ENCODE peak calls at places on chromosomes 12 and 14, in four cellular contexts. S, V, J and D are unnamed samples.

GRCh38 chr12:131944601-131945251 is 5.0 kb upstream of the EP400 start:
- DNase-seq in V (no peak), S (no peak), J (no peak), D (no peak)

GRCh38 chr12:132840536-132840935 is 11.9 kb upstream of the GOLGA3 start:
- DNase-seq in J (no peak), S (no peak), V (no peak), D (no peak)

GRCh38 chr12:15584366-15585041 is 204.7 kb downstream of the EPS8 start:
- DNase-seq in J (no peak), S (no peak), V (peak; percentile 90), D (peak; percentile 50)

GRCh38 chr12:75862692-75863471 is 168.7 kb downstream of the PHLDA1 start:
- DNase-seq in J (no peak), V (peak; percentile 70), S (no peak), D (no peak)

GRCh38 chr12:490260-490659 is 30.5 kb downstream of the B4GALNT3 start:
- DNase-seq in V (no peak), S (no peak), J (no peak), D (no peak)

GRCh38 chr12:93219947-93220346 is 157.8 kb upstream of the NUDT4 start:
- DNase-seq in V (no peak), J (no peak), S (no peak), D (no peak)

GRCh38 chr12:1519642-1520041 is 74.7 kb downstream of the FBXL14 start:
- DNase-seq in J (no peak), V (no peak), S (no peak), D (no peak)

GRCh38 chr12:8742501-8742900 is 44.7 kb downstream of the RIMKLB start:
- DNase-seq in S (no peak), V (peak; percentile 30), J (no peak), D (no peak)

GRCh38 chr14:91396959-91397815 is 20.4 kb downstream of the CCDC88C start:
- DNase-seq in J (no peak), V (no peak), S (peak; percentile 55), D (peak; percentile 72)

GRCh38 chr14:91405724-91406435 is 11.7 kb downstream of the CCDC88C start:
- DNase-seq in V (no peak), S (no peak), J (no peak), D (no peak)

GRCh38 chr12:98409543-98409942 is 105.8 kb upstream of the TMPO start:
- DNase-seq in J (no peak), V (no peak), S (no peak), D (no peak)

GRCh38 chr14:55303646-55304277 is 32.5 kb downstream of the FBXO34 start:
- DNase-seq in V (peak; percentile 42), S (no peak), J (no peak), D (no peak)

GRCh38 chr12:68451261-68452091 is 119.3 kb upstream of the MDM1 start:
- DNase-seq in J (no peak), S (no peak), V (peak; percentile 93), D (peak; percentile 57)
- H3K4me1 ChIP-seq in J (peaks cover 27% of the 10 kb centered on the region), S (peaks cover 57% of the 10 kb centered on the region), V (peaks cover 5% of the 10 kb centered on the region), D (peaks cover 96% of the 10 kb centered on the region)

GRCh38 chr12:65492997-65493892 is 214.8 kb downstream of the MSRB3 start:
- DNase-seq in S (no peak), J (no peak), V (peak; percentile 13), D (no peak)
- H3K4me1 ChIP-seq in S (no peaks in the 10 kb centered on the region), J (no peaks in the 10 kb centered on the region), V (peaks cover 21% of the 10 kb centered on the region), D (no peaks in the 10 kb centered on the region)

DNA sequence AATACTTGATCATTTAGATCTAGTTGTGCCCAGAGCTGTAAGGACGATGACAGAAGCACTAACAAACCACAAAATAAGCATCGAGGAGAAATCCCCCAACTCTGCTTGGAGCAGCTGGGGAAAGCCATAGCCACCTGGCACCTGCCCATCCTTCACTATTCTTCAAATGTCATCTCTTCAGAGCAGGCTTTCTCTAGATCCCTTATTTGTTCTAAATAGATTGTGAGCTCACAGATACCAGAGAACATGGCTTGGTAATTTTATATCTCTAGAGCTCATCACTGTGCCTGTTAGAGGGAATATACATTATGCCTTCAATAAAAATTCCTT is 50.9 kb downstream of the GRIP1 start:
- DNase-seq in V (no peak), S (no peak), J (no peak), D (no peak)
- H3K4me1 ChIP-seq in V (no peaks in the 10 kb centered on the region), S (no peaks in the 10 kb centered on the region), J (no peaks in the 10 kb centered on the region), D (no peaks in the 10 kb centered on the region)

GRCh38 chr12:47870175-47870781 is 34.5 kb downstream of the VDR start:
- DNase-seq in V (peak; percentile 53), J (peak; percentile 82), S (no peak), D (no peak)
- H3K4me1 ChIP-seq in V (peaks cover 10% of the 10 kb centered on the region), J (peaks cover 18% of the 10 kb centered on the region), S (no peaks in the 10 kb centered on the region), D (no peaks in the 10 kb centered on the region)

GRCh38 chr14:102891111-102891510 is 31.4 kb upstream of the AMN start:
- DNase-seq in S (no peak), V (no peak), J (no peak), D (no peak)
- H3K4me1 ChIP-seq in S (no peaks in the 10 kb centered on the region), V (peaks cover 2% of the 10 kb centered on the region), J (no peaks in the 10 kb centered on the region), D (no peaks in the 10 kb centered on the region)